ENCODE peak calls at places on chromosomes 12 and 14, in five cellular contexts. I, E, G, X and H are unnamed samples.

GRCh38 chr12:53376747-53377146 is 3.2 kb upstream of the SP1 start:
- DNase-seq in X (no peak), I (no peak), E (no peak), G (no peak), H (no peak)

GRCh38 chr14:49052516-49052915 is 533.7 kb downstream of the RPS29 start:
- DNase-seq in I (no peak), X (no peak), E (no peak), G (no peak), H (no peak)

GRCh38 chr14:68814376-68815287 is 21.8 kb upstream of the ZFP36L1 start:
- DNase-seq in I (peak), E (peak), G (peak), X (peak), H (peak)

GRCh38 chr14:32259368-32260013 is 56.4 kb upstream of the RNU6-8 start:
- DNase-seq in X (peak), G (no peak), E (no peak), I (peak), H (peak)

GRCh38 chr12:3551386-3551785 is 60.4 kb downstream of the PRMT8 start:
- DNase-seq in I (no peak), G (no peak), X (no peak), E (no peak), H (no peak)

GRCh38 chr14:53896773-53897172 is 59.9 kb downstream of the BMP4 start:
- DNase-seq in I (no peak), G (no peak), E (no peak), X (no peak), H (no peak)

GRCh38 chr14:35821546-35822411 is 4.4 kb upstream of the BRMS1L start:
- DNase-seq in X (peak), I (peak), E (peak), G (no peak), H (peak)

GRCh38 chr12:19234171-19234704 is 104.7 kb downstream of the PLEKHA5 start:
- DNase-seq in X (no peak), I (no peak), G (no peak), E (peak), H (no peak)

GRCh38 chr14:28651148-28651547 is 115.4 kb upstream of the FOXG1 start:
- DNase-seq in I (no peak), E (no peak), X (peak), G (no peak), H (no peak)

GRCh38 chr14:34750670-34751069 is 36.3 kb upstream of the CFL2 start:
- DNase-seq in E (no peak), G (no peak), I (no peak), X (no peak), H (no peak)

GRCh38 chr12:21988619-21989018 is 47.4 kb upstream of the ABCC9 start:
- DNase-seq in G (no peak), I (no peak), X (no peak), E (no peak), H (no peak)

GRCh38 chr12:21992823-21993222 is 51.6 kb upstream of the ABCC9 start:
- DNase-seq in G (peak), X (no peak), I (peak), E (no peak), H (no peak)

GRCh38 chr12:21991526-21991925 is 50.3 kb upstream of the ABCC9 start:
- DNase-seq in I (no peak), G (no peak), X (no peak), E (no peak), H (no peak)

GRCh38 chr12:21987786-21988185 is 46.6 kb upstream of the ABCC9 start:
- DNase-seq in X (no peak), E (no peak), G (no peak), I (no peak), H (no peak)

GRCh38 chr12:21989819-21990412 is 48.7 kb upstream of the ABCC9 start:
- DNase-seq in I (peak), E (peak), G (no peak), X (peak), H (no peak)
- TF ChIP-seq CTCF in I (peak), E (peak), G (peak), X (peak), H (peak)

GRCh38 chr14:45128963-45129629 is 5.2 kb downstream of the FKBP3 start:
- DNase-seq in X (no peak), I (no peak), E (no peak), G (no peak), H (no peak)

GRCh38 chr14:45133683-45134050 is 614 bp downstream of the FKBP3 start:
- DNase-seq in E (no peak), G (no peak), I (no peak), X (no peak), H (no peak)

GRCh38 chr14:45135181-45135580 is 549 bp upstream of the FANCM start:
- DNase-seq in X (no peak), I (no peak), E (peak), G (no peak), H (no peak)

GRCh38 chr14:45135659-45136314 is at the start of gene FANCM:
- DNase-seq in E (peak), X (peak), I (peak), G (peak), H (peak)

DNA sequence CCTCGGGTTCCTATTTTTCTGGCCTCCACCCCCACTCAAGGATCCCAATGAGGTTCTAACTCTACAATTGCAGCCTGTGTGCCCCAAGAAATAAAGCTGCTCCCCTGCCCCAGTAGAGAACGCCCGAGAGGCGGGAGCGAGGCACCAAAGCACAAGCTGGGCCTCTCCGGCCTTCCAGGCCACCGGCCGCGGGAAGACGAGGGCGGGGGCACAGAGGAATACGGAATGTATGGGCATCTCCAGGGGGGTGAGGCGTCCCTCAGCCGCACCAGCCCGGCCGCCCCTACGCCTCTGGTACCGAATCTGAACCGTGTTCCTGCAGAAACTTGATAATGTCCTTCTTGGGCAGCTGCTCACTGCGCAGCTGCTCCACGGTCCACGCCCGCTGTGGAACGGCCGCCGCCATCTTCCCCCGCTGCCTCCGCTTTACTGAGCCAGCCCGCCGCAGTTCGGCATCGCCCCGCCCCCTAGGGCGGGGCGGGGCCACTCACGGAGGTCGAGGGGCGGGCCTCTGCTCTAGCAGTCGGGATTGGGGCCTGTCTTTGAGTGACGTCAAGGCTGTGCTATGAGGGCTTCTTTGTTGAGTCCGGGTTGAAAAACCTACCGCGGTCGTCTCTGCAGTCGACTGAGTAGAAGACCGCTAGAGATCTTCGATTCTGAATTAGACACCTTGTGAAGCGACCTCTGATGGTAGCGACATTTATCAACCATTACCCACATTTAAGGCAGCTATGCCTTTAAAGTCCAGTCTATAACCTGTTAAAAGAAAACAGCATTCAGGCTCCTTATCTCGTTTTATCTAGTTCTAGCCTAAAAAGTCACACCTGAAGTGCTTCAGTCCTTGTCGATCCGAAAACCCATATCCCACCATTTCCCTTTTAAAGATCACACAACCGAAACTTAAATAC is at the start of gene FKBP3:
- DNase-seq in I (peak), X (peak), E (peak), G (peak), H (peak)
- TF ChIP-seq CTCF in I (no peak), X (peak), E (peak), G (no peak), H (no peak)

GRCh38 chr12:100061814-100062213 is 77.1 kb upstream of the ANKS1B start:
- DNase-seq in X (no peak), E (no peak), I (no peak), G (no peak), H (no peak)

DNA sequence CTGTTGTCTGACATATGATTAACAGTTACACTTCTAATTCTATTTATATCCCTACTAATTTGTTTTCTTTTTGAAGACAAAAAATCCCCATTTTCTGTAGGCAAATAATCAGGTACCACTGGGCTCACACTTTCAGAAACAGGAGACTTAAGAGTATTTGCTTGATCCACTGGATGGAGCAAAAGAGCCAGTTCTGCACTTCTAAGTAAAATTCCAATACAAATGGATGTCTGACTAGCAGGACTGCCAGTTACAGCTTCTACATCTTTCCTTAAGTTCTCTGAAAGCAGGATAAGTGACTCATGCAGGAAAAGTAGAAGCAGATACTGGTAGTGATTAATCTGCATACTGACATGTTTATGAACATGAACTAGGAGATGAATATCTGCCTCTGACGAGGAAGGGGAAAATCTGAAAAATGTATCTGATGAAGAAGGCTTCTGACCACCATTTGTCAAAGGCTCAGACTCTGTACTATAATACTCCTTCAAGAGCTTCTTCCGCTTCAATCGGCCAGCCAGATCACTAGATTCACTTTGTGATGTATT is 73.8 kb upstream of the ANKS1B start:
- DNase-seq in X (no peak), I (peak), E (peak), G (no peak), H (no peak)
- TF ChIP-seq CTCF in X (no peak), I (no peak), E (peak), G (no peak), H (no peak)

GRCh38 chr12:80484778-80485177 is 40.7 kb downstream of the PTPRQ start:
- DNase-seq in G (no peak), X (no peak), E (no peak), I (no peak), H (no peak)
- TF ChIP-seq CTCF in G (no peak), X (no peak), E (no peak), I (no peak), H (no peak)